ENCODE peak calls at places on chromosome X, in four cellular contexts. D is astrocyte, S is neural progenitor cell, O is left ventricle myocardium inferior. A is an unnamed sample.

GRCh38 chrX:130196453-130196852 is 24.7 kb downstream of the RAB33A start:
- DNase-seq in D (no peak), S (no peak), O (no peak), A (no peak)

GRCh38 chrX:97096385-97096784 is 212.7 kb downstream of the RPA4 start:
- DNase-seq in D (no peak), S (no peak), O (no peak), A (no peak)

GRCh38 chrX:135644624-135645023 is 68.8 kb upstream of the CT45A1 start:
- DNase-seq in D (no peak), S (no peak), O (no peak), A (no peak)

GRCh38 chrX:109472939-109473713 is 8.8 kb downstream of the GUCY2F start:
- DNase-seq in D (peak; percentile 49), S (peak; percentile 85), O (no peak), A (no peak)

GRCh38 chrX:23317799-23318724 is 16.6 kb upstream of the PTCHD1 start:
- DNase-seq in D (no peak), S (peak; percentile 61), O (no peak), A (no peak)

GRCh38 chrX:147733369-147733768 is 178.3 kb upstream of the FMR1 start:
- DNase-seq in D (no peak), S (no peak), O (no peak), A (no peak)

GRCh38 chrX:134604701-134605271 is 53.5 kb downstream of the PLAC1 start:
- DNase-seq in D (no peak), S (no peak), O (peak; percentile 14), A (peak; percentile 37)

GRCh38 chrX:25897758-25898157 is 240.4 kb upstream of the MAGEB18 start:
- DNase-seq in D (no peak), S (no peak), O (no peak), A (no peak)

GRCh38 chrX:1507511-1508463 is 29.2 kb downstream of the P2RY8 start:
- DNase-seq in D (no peak), S (no peak), O (no peak), A (no peak)

GRCh38 chrX:11579856-11580595 is 85.7 kb downstream of the ARHGAP6 start:
- DNase-seq in D (no peak), S (no peak), O (no peak), A (no peak)

GRCh38 chrX:131816551-131817136 is 206.5 kb upstream of the STK26 start:
- DNase-seq in D (peak; percentile 46), S (no peak), O (no peak), A (no peak)

GRCh38 chrX:153688900-153689590 is 1.3 kb downstream of the SLC6A8 start:
- DNase-seq in D (no peak), S (peak; percentile 49), O (peak; percentile 50), A (no peak)
- H3K27ac ChIP-seq in D (no peak overlapping the region), S (no peak overlapping the region), O (peak overlapping the region; percentile 87), A (no peak overlapping the region)

GRCh38 chrX:114782925-114783324 is 199.0 kb downstream of the HTR2C start:
- DNase-seq in D (no peak), S (no peak), O (no peak), A (no peak)

GRCh38 chrX:114787016-114787415 is 203.1 kb downstream of the HTR2C start:
- DNase-seq in D (no peak), S (no peak), O (no peak), A (no peak)
- H3K27ac ChIP-seq in D (no peak overlapping the region), S (no peak overlapping the region), O (no peak overlapping the region), A (no peak overlapping the region)

GRCh38 chrX:10010686-10011085 is 43.5 kb downstream of the CLDN34 start:
- DNase-seq in D (peak; percentile 65), S (peak; percentile 50), O (no peak), A (no peak)
- H3K27ac ChIP-seq in D (peak overlapping the region; percentile 50), S (peak overlapping the region; percentile 95), O (peak overlapping the region; percentile 71), A (no peak overlapping the region)

GRCh38 chrX:19705196-19705769 is 182.1 kb downstream of the SH3KBP1 start:
- DNase-seq in D (peak; percentile 30), S (no peak), O (no peak), A (no peak)
- H3K27ac ChIP-seq in D (peak overlapping the region; percentile 62), S (no peak overlapping the region), O (no peak overlapping the region), A (no peak overlapping the region)

DNA sequence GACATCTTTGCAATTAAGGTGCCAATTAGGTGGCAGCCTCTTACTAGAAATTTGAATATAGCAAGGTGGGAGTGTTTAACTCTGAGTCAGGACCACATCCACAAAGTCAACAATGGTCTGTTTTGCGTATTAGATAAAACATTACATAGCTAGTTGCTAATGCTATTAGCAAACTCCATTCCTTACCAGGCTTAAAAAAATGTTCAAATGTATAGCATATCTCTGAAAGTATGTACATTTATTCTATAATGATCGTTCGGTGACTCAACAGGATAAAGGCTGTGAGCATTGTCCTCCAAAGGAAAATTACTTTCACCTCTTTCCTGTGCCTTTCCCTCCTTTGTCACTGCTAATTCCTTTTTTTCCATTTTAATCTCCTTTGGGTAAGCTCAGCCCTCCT is 74.5 kb downstream of the SYTL5 start:
- DNase-seq in D (no peak), S (peak; percentile 42), O (no peak), A (no peak)
- H3K27ac ChIP-seq in D (peak overlapping the region; percentile 39), S (no peak overlapping the region), O (no peak overlapping the region), A (no peak overlapping the region)

GRCh38 chrX:128623361-128623760 is 571.2 kb upstream of the ACTRT1 start:
- DNase-seq in D (no peak), S (no peak), O (no peak), A (no peak)
- H3K27ac ChIP-seq in D (no peak overlapping the region), S (no peak overlapping the region), O (no peak overlapping the region), A (no peak overlapping the region)

GRCh38 chrX:49059209-49060191 is 701 bp downstream of the CCDC120 start:
- DNase-seq in D (no peak), S (no peak), O (no peak), A (no peak)
- H3K27ac ChIP-seq in D (no peak overlapping the region), S (no peak overlapping the region), O (no peak overlapping the region), A (no peak overlapping the region)

GRCh38 chrX:153495903-153496629 is 1.3 kb downstream of the BGN start:
- DNase-seq in D (no peak), S (no peak), O (no peak), A (no peak)
- H3K27ac ChIP-seq in D (no peak overlapping the region), S (no peak overlapping the region), O (peak overlapping the region; percentile 77), A (no peak overlapping the region)

GRCh38 chrX:29869837-29870236 is 345.5 kb upstream of the MAGEB2 start:
- DNase-seq in D (no peak), S (no peak), O (no peak), A (no peak)

GRCh38 chrX:29872831-29873230 is 342.5 kb upstream of the MAGEB2 start:
- DNase-seq in D (no peak), S (no peak), O (no peak), A (no peak)

GRCh38 chrX:29867971-29868370 is 347.4 kb upstream of the MAGEB2 start:
- DNase-seq in D (no peak), S (no peak), O (no peak), A (no peak)

DNA sequence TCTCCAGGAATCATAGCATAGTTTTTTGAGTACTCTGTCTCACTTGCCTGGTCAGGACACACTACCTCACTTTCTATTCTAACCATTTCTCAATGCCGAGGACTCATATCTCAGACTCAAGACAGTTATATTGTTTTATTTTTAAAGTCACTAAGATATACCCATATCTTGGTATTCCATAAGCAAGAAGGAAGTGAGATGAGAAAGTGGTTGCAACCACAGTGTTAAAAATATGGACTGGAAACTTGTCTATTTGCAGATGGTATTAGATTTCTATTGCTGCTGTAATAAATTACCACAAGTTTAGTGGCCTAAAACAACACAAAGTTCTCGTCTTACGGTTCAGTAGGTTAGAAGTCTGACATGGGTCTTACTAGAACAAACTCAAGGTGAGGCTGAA is 344.8 kb upstream of the MAGEB2 start:
- DNase-seq in D (no peak), S (no peak), O (no peak), A (no peak)
- H3K27ac ChIP-seq in D (no peak overlapping the region), S (no peak overlapping the region), O (no peak overlapping the region), A (no peak overlapping the region)

A was measured in foreskin keratinocyte.